ENCODE peak calls at places on chromosomes 11 and 22, in five cellular contexts. E, B, Q, D and F are unnamed samples.

GRCh38 chr11:74221816-74222215 is 50.7 kb downstream of the PPME1 start:
- DNase-seq in E (no peak), B (no peak), Q (no peak), D (no peak), F (no peak)

GRCh38 chr11:118497831-118498230 is 29.4 kb upstream of the TTC36 start:
- DNase-seq in E (no peak), B (no peak), Q (no peak), D (no peak), F (no peak)

GRCh38 chr11:57793711-57794110 is 32.1 kb downstream of the CTNND1 start:
- DNase-seq in E (no peak), B (no peak), Q (no peak), D (no peak), F (no peak)

GRCh38 chr11:127651888-127652221 is 651.3 kb upstream of the KIRREL3 start:
- DNase-seq in E (no peak), B (no peak), Q (no peak), D (no peak), F (no peak)

GRCh38 chr11:23078289-23078971 is 218.2 kb upstream of the CCDC179 start:
- DNase-seq in E (no peak), B (no peak), Q (no peak), D (no peak), F (no peak)

GRCh38 chr22:50713571-50714056 is 24.4 kb upstream of the ACR start:
- DNase-seq in E (no peak), B (no peak), Q (no peak), D (no peak), F (no peak)

GRCh38 chr11:134331565-134332188 is at the start of gene GLB1L2:
- DNase-seq in E (peak), B (peak), Q (peak), D (peak), F (peak)

GRCh38 chr11:14906614-14907392 is 14.8 kb upstream of the CYP2R1 start:
- DNase-seq in E (no peak), B (no peak), Q (no peak), D (no peak), F (no peak)

GRCh38 chr22:44455151-44455962 is 42.7 kb downstream of the RTL6 start:
- DNase-seq in E (no peak), B (peak), Q (no peak), D (peak), F (no peak)

GRCh38 chr22:48744967-48745841 is 1082.5 kb downstream of the BRD1 start:
- DNase-seq in E (no peak), B (no peak), Q (no peak), D (no peak), F (no peak)

GRCh38 chr11:118105657-118106305 is 19.0 kb upstream of the SMIM35 start:
- DNase-seq in E (no peak), B (no peak), Q (no peak), D (no peak), F (no peak)

GRCh38 chr11:7418061-7418460 is 67.2 kb upstream of the OLFML1 start:
- DNase-seq in E (no peak), B (no peak), Q (no peak), D (no peak), F (no peak)

GRCh38 chr11:4606231-4607015 is 1.6 kb downstream of the TRIM68 start:
- DNase-seq in E (no peak), B (peak), Q (no peak), D (no peak), F (no peak)

GRCh38 chr11:84865257-84865656 is 761.9 kb downstream of the DLG2 start:
- DNase-seq in E (no peak), B (no peak), Q (no peak), D (no peak), F (no peak)

GRCh38 chr11:14249121-14249963 is 109.6 kb downstream of the RRAS2 start:
- DNase-seq in E (peak), B (peak), Q (no peak), D (peak), F (peak)

GRCh38 chr11:75663808-75664207 is 5.0 kb downstream of the MAP6 start:
- DNase-seq in E (no peak), B (no peak), Q (no peak), D (no peak), F (no peak)

GRCh38 chr11:119205080-119205479 is 1.1 kb upstream of the CBL start:
- DNase-seq in E (no peak), B (no peak), Q (no peak), D (no peak), F (no peak)

GRCh38 chr11:118605116-118605867 is 2.1 kb upstream of the PHLDB1 start:
- DNase-seq in E (no peak), B (peak), Q (no peak), D (no peak), F (no peak)

GRCh38 chr22:29524440-29525191 is 28.9 kb downstream of the THOC5 start:
- DNase-seq in E (no peak), B (peak), Q (no peak), D (peak), F (peak)

GRCh38 chr22:41695211-41695610 is 4.1 kb upstream of the MEI1 start:
- DNase-seq in E (no peak), B (no peak), Q (no peak), D (no peak), F (no peak)

GRCh38 chr22:21451545-21452520 is 15.4 kb upstream of the TMEM191C start:
- DNase-seq in E (no peak), B (no peak), Q (no peak), D (peak), F (no peak)

GRCh38 chr11:35907648-35908431 is 36.0 kb upstream of the LDLRAD3 start:
- DNase-seq in E (peak), B (no peak), Q (peak), D (no peak), F (no peak)

GRCh38 chr22:38871360-38872171 is 450 bp downstream of the CBX6 start:
- DNase-seq in E (no peak), B (no peak), Q (no peak), D (no peak), F (peak)

GRCh38 chr11:117146521-117146920 is 2.4 kb downstream of the PAFAH1B2 start:
- DNase-seq in E (no peak), B (no peak), Q (no peak), D (no peak), F (no peak)

GRCh38 chr11:79241842-79242241 is 199.0 kb downstream of the TENM4 start:
- DNase-seq in E (no peak), B (no peak), Q (no peak), D (no peak), F (no peak)

GRCh38 chr22:37931893-37932389 is 21.5 kb downstream of the C22orf23 start:
- DNase-seq in E (no peak), B (no peak), Q (no peak), D (no peak), F (no peak)

GRCh38 chr22:23530106-23530505 is 50.0 kb downstream of the IGLL1 start:
- DNase-seq in E (no peak), B (no peak), Q (no peak), D (no peak), F (no peak)

GRCh38 chr22:38569972-38570840 is at the start of gene DMC1:
- DNase-seq in E (peak), B (peak), Q (peak), D (peak), F (peak)

GRCh38 chr22:38941488-38941987 is 15.9 kb upstream of the APOBEC3A start:
- DNase-seq in E (no peak), B (no peak), Q (no peak), D (no peak), F (no peak)

GRCh38 chr11:127226376-127226775 is 225.8 kb upstream of the KIRREL3 start:
- DNase-seq in E (no peak), B (no peak), Q (no peak), D (no peak), F (no peak)

GRCh38 chr11:48080301-48080861 is 100.0 kb downstream of the PTPRJ start:
- DNase-seq in E (no peak), B (no peak), Q (no peak), D (no peak), F (no peak)

GRCh38 chr11:29263971-29264682 is 752.7 kb downstream of the KCNA4 start:
- DNase-seq in E (no peak), B (no peak), Q (no peak), D (peak), F (no peak)

GRCh38 chr11:132913886-132914285 is 618.4 kb downstream of the OPCML start:
- DNase-seq in E (no peak), B (no peak), Q (no peak), D (no peak), F (no peak)

GRCh38 chr22:26762503-26763170 is 105.2 kb downstream of the MIAT start:
- DNase-seq in E (no peak), B (no peak), Q (no peak), D (no peak), F (no peak)

GRCh38 chr11:9249252-9249651 is 15.9 kb downstream of the DENND5A start:
- DNase-seq in E (no peak), B (no peak), Q (no peak), D (no peak), F (no peak)

GRCh38 chr22:29093501-29093921 is 20.7 kb downstream of the KREMEN1 start:
- DNase-seq in E (no peak), B (no peak), Q (no peak), D (peak), F (no peak)

GRCh38 chr11:12060385-12060980 is 49.9 kb upstream of the MICAL2 start:
- DNase-seq in E (no peak), B (no peak), Q (no peak), D (peak), F (no peak)

GRCh38 chr22:46584081-46584903 is 35.9 kb upstream of the GRAMD4 start:
- DNase-seq in E (no peak), B (no peak), Q (no peak), D (no peak), F (no peak)

GRCh38 chr22:46583571-46583970 is 36.6 kb upstream of the GRAMD4 start:
- DNase-seq in E (no peak), B (peak), Q (no peak), D (no peak), F (no peak)

GRCh38 chr22:46581580-46582244 is 38.5 kb upstream of the GRAMD4 start:
- DNase-seq in E (no peak), B (peak), Q (no peak), D (peak), F (no peak)

GRCh38 chr22:46580940-46581579 is 39.1 kb upstream of the GRAMD4 start:
- DNase-seq in E (no peak), B (no peak), Q (no peak), D (no peak), F (no peak)

DNA sequence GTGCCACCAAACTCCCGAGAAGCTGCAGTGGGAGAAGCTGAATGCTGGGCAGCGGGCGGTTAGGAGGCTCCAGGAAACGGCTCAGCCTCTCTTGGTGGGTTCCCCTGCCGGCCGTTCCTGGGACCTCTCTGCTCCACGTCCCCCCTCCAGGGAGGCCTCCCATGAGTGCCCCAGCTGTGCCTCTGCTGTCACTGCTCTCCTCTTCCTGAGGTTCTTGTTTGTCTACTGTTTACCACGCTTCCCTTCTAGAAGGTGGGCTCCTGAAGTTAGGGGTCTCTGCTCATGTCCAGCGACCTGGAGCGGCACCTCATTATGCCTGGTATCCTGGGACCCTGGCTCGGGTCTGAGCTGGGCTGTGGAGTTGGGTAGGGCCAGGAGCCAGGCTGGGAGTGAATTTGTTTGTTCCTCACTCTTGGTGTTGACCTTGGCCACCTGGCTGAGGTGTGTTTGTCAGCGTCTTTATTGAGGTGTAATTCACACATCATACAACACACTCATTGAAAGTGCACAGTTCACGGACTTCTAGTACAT is 37.8 kb upstream of the GRAMD4 start:
- DNase-seq in E (no peak), B (peak), Q (no peak), D (peak), F (no peak)
- TF ChIP-seq POLR2A in E (no peak), B (peak), Q (no peak), D (no peak), F (no peak)

DNA sequence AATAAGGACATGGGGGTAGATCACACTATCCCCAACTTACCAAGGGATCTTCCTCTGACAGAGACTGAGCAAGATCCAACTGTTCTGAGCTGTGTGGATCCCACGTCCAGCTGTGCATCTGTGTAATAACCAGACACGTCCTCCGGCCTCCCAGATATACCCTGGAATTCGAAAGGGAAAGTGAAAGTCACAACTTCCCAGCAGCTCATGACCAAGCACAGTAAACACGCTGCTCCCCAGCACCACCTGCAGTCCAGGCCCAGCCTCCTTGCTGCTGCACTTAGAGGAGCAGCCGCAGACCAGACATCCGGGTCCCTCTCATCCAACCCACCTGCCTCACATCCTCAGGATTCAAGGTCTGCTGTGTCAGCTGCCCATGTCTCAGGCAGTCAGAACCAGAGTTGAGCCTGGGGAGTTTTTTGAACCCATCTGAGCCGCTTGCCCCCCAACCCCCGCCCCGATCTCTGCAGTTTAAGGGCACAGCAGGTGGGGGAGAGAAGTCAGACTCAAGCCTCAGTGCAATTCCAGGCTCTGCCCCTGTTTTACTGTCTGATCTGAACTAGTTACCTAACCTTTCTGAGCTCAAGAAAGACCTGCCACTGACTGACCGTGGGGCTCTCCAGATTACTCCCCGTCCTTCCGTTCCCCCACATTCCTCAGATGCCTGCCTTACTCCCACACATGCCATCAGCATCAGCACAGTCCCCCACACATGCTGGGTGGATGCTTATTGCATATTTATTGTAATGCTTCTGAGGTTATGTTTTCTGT is at the start of gene APOL2:
- DNase-seq in E (peak), B (peak), Q (peak), D (peak), F (peak)
- TF ChIP-seq POLR2A in E (peak), B (peak), Q (peak), D (peak), F (peak)

GRCh38 chr11:120336641-120337132 is 474 bp downstream of the ARHGEF12 start:
- DNase-seq in E (no peak), B (peak), Q (no peak), D (peak), F (peak)
- TF ChIP-seq POLR2A in E (no peak), B (no peak), Q (no peak), D (no peak), F (peak)

GRCh38 chr11:695606-696381 is at the start of gene TMEM80:
- DNase-seq in E (peak), B (peak), Q (peak), D (peak), F (peak)
- TF ChIP-seq POLR2A in E (peak), B (peak), Q (peak), D (peak), F (peak)